ENCODE peak calls at places on chromosomes 12 and 14, in seven cellular contexts. D is iPS-NIHi11; T is CD8-positive, alpha-beta T cell; K is activated CD8-positive, alpha-beta memory T cell treated with anti-CD3 and anti-CD28 coated beads, Interleukin-2, amount 10 ng/mL, durations not matched to agents 7 days and 5 days; G is HS-27A; B is activated CD4-positive, alpha-beta memory T cell treated with anti-CD3 and anti-CD28 coated beads for 36 hours; R is lower leg skin. S is an unnamed sample.

GRCh38 chr14:93115920-93116675 is at the start of gene ITPK1:
- DNase-seq in K (peak), R (no peak), T (peak), B (peak), D (peak), G (no peak), S (peak)

GRCh38 chr12:116592116-116592637 is 33.0 kb downstream of the MAP1LC3B2 start:
- DNase-seq in K (no peak), G (no peak), T (no peak), D (peak), R (no peak), B (no peak), S (no peak)

GRCh38 chr12:112978163-112979081 is at the start of gene OAS2:
- DNase-seq in B (peak), D (no peak), G (no peak), T (peak), R (peak), K (peak), S (peak)

GRCh38 chr12:132209654-132210222 is 65.5 kb downstream of the NOC4L start:
- DNase-seq in R (no peak), B (no peak), D (no peak), G (no peak), T (no peak), K (no peak), S (no peak)

GRCh38 chr14:78927261-78927660 is 757.1 kb downstream of the NRXN3 start:
- DNase-seq in G (no peak), K (no peak), R (no peak), D (no peak), B (no peak), T (no peak), S (no peak)

GRCh38 chr14:23237772-23238594 is at the start of gene RNF212B:
- DNase-seq in G (peak), B (peak), D (peak), R (peak), T (peak), K (peak), S (peak)

GRCh38 chr12:6810758-6811157 is 10.9 kb upstream of the GPR162 start:
- DNase-seq in T (no peak), K (no peak), D (no peak), R (no peak), G (no peak), B (no peak), S (no peak)

GRCh38 chr14:79018846-79019245 is 848.7 kb downstream of the NRXN3 start:
- DNase-seq in D (no peak), G (no peak), R (no peak), B (no peak), T (no peak), K (no peak), S (no peak)

GRCh38 chr12:14326699-14327098 is 38.8 kb upstream of the ATF7IP start:
- DNase-seq in D (no peak), T (no peak), R (no peak), K (no peak), G (no peak), B (no peak), S (no peak)

GRCh38 chr12:55934343-55934742 is 3.4 kb downstream of the DGKA start:
- DNase-seq in T (no peak), D (no peak), K (no peak), B (no peak), G (no peak), R (no peak), S (no peak)

GRCh38 chr12:39239484-39240143 is 203.3 kb downstream of the KIF21A start:
- DNase-seq in D (no peak), K (no peak), R (no peak), G (no peak), T (no peak), B (no peak), S (no peak)

GRCh38 chr12:75747572-75747995 is 236.2 kb upstream of the KRR1 start:
- DNase-seq in T (no peak), B (no peak), G (peak), D (no peak), K (no peak), R (no peak), S (no peak)

GRCh38 chr12:119826661-119827435 is 50.3 kb downstream of the CIT start:
- DNase-seq in T (no peak), G (no peak), D (no peak), B (no peak), R (no peak), K (no peak), S (no peak)

GRCh38 chr14:24178399-24179178 is 6.7 kb downstream of the REC8 start:
- DNase-seq in K (no peak), T (no peak), B (no peak), R (no peak), G (no peak), D (no peak), S (no peak)

GRCh38 chr12:89067436-89067835 is 284.9 kb downstream of the DUSP6 start:
- DNase-seq in G (peak), R (no peak), K (no peak), B (no peak), D (no peak), T (no peak), S (no peak)

GRCh38 chr14:99735189-99736135 is 51.4 kb downstream of the CYP46A1 start:
- DNase-seq in T (no peak), B (no peak), R (no peak), D (no peak), K (no peak), G (no peak), S (no peak)

GRCh38 chr14:70999117-70999516 is 91.9 kb downstream of the PCNX1 start:
- DNase-seq in K (no peak), D (no peak), B (no peak), R (no peak), G (no peak), T (no peak), S (no peak)

GRCh38 chr12:21566907-21567355 is 37.7 kb downstream of the GYS2 start:
- DNase-seq in K (no peak), R (no peak), T (no peak), G (no peak), D (no peak), B (no peak), S (no peak)

GRCh38 chr12:16272222-16272621 is 5.3 kb downstream of the SLC15A5 start:
- DNase-seq in B (no peak), R (no peak), T (no peak), K (no peak), D (no peak), G (no peak), S (no peak)

GRCh38 chr12:116126610-116127009 is 150.9 kb downstream of the MED13L start:
- DNase-seq in K (no peak), R (no peak), G (no peak), B (no peak), T (no peak), D (no peak), S (no peak)

GRCh38 chr14:59028476-59029202 is 159.8 kb upstream of the DAAM1 start:
- DNase-seq in R (peak), B (peak), G (peak), K (peak), T (no peak), D (peak), S (no peak)

GRCh38 chr12:119645535-119646059 is 22.3 kb upstream of the PRKAB1 start:
- DNase-seq in R (no peak), G (no peak), B (no peak), K (no peak), T (no peak), D (no peak), S (no peak)

GRCh38 chr12:76024942-76025600 is 6.5 kb downstream of the PHLDA1 start:
- DNase-seq in K (no peak), T (no peak), G (no peak), D (no peak), R (no peak), B (no peak), S (no peak)

GRCh38 chr14:73786942-73787759 is 64.5 kb upstream of the PTGR2 start:
- DNase-seq in R (no peak), G (no peak), B (peak), T (peak), D (peak), K (peak), S (peak)